ENCODE peak calls at places on chromosomes 13 and 19, in four cellular contexts. C is GM12878, J is K562, O is GM12891. E is an unnamed sample.

GRCh38 chr13:85283408-85283807 is 515.8 kb downstream of the SLITRK6 start:
- DNase-seq in O (no peak), C (no peak), J (no peak), E (no peak)

GRCh38 chr13:46207828-46208227 is 3.9 kb upstream of the LRRC63 start:
- DNase-seq in C (no peak), O (no peak), J (no peak), E (no peak)

GRCh38 chr19:50005428-50005827 is 19.7 kb downstream of the VRK3 start:
- DNase-seq in J (no peak), C (peak), O (no peak), E (no peak)

GRCh38 chr19:42683917-42684513 is 56.3 kb downstream of the PSG3 start:
- DNase-seq in J (peak), O (no peak), C (no peak), E (peak)

GRCh38 chr13:24672141-24673132 is 7.8 kb upstream of the ATP12A start:
- DNase-seq in O (no peak), J (no peak), C (no peak), E (no peak)

GRCh38 chr13:95038949-95039348 is 262.3 kb downstream of the ABCC4 start:
- DNase-seq in C (no peak), O (no peak), J (no peak), E (no peak)

GRCh38 chr13:26025771-26026170 is 26.0 kb downstream of the SHISA2 start:
- DNase-seq in O (no peak), J (no peak), C (no peak), E (no peak)

GRCh38 chr13:75650991-75651390 is 14.9 kb downstream of the LMO7 start:
- DNase-seq in C (no peak), O (no peak), J (no peak), E (no peak)

GRCh38 chr13:19634129-19634740 is 776 bp downstream of the MPHOSPH8 start:
- DNase-seq in C (no peak), O (no peak), J (no peak), E (no peak)

GRCh38 chr13:46556380-46556779 is 3.4 kb downstream of the LRCH1 start:
- DNase-seq in C (no peak), J (no peak), O (no peak), E (no peak)

GRCh38 chr13:25971499-25972145 is 80.2 kb downstream of the SHISA2 start:
- DNase-seq in O (no peak), C (no peak), J (no peak), E (no peak)

GRCh38 chr13:78603240-78603947 is at the start of gene POU4F1:
- DNase-seq in C (peak), O (peak), J (peak), E (peak)

GRCh38 chr19:2059422-2060201 is 8.6 kb upstream of the MKNK2 start:
- DNase-seq in J (no peak), C (no peak), O (no peak), E (no peak)

GRCh38 chr19:34253711-34254551 is 423 bp upstream of the GARRE1 start:
- DNase-seq in O (peak), C (no peak), J (no peak), E (no peak)
- TF ChIP-seq SPI1 in O (no peak), C (no peak), J (no peak), E (no peak)

DNA sequence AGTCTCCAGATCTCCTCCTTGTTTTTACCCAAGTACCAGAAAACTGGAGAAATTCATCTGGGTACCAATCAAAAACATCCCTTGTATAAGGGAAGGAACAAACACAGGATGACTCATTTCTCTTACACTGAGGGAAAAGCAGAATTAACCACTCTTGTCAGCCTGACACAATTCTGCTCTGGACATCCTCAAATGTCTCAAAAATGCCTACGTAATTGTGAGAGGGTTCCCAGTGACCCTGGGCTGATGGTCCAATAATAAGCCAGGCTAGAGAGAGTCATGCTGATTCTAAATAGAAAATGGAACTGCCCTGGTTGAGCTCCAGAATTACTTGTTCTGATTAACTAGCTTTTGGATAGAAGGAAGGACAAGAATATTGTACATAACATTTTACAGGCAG is 14.5 kb downstream of the ZNF708 start:
- DNase-seq in J (no peak), C (no peak), O (no peak), E (no peak)
- TF ChIP-seq POLR2AphosphoS5 in J (no peak), C (no peak), O (no peak), E (no peak)

GRCh38 chr19:4054471-4055208 is 12.1 kb downstream of the ZBTB7A start:
- DNase-seq in J (no peak), C (no peak), O (no peak), E (no peak)
- TF ChIP-seq SPI1 in J (no peak), C (no peak), O (no peak), E (no peak)

GRCh38 chr19:46925548-46925950 is 64.8 kb downstream of the ARHGAP35 start:
- DNase-seq in C (no peak), J (no peak), O (no peak), E (no peak)

GRCh38 chr19:46926201-46927071 is 65.6 kb downstream of the ARHGAP35 start:
- DNase-seq in C (no peak), O (no peak), J (no peak), E (no peak)

GRCh38 chr19:46922465-46922864 is 61.7 kb downstream of the ARHGAP35 start:
- DNase-seq in C (no peak), O (no peak), J (no peak), E (no peak)

GRCh38 chr19:46927106-46927505 is 66.3 kb downstream of the ARHGAP35 start:
- DNase-seq in O (no peak), J (no peak), C (no peak), E (no peak)

GRCh38 chr19:46924874-46925547 is 64.2 kb downstream of the ARHGAP35 start:
- DNase-seq in C (no peak), J (peak), O (peak), E (no peak)
- TF ChIP-seq POLR2AphosphoS5 in C (no peak), J (no peak), O (no peak), E (no peak)

DNA sequence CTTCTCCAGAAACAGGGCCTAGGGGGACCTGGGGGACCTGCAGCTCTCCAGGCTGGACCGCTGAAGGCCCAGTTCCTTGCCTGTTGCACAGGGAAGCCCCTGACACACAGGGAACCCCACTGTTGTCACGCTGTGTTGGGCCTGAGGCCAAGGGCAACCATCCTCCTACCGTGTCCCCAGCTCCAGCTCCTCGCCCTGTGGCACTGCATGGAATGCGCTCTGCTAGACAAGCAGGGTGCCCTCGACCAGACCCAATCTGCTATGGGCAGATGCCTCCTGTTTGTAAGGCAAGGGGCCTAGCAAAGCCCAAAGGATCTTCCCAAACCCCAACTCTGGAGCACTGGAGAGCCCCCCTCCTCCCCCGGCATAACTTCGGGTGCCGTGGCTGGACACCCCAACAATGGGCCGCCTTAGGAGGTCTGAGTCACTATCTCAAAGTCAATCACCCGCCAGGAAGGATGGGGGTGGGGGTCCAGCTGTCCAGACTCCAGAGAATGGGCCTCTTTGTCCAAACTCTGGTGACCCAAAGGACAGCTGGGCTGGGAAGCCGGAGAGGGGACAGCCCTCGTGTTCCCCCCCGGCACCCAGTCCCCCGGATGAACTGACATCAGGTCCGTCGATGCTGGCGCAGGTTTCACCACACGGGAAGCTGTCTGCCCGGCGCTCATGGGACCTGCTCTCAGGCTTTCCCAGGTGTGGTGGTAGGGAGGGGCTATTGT is 3.7 kb downstream of the BRSK1 start:
- DNase-seq in C (no peak), O (no peak), J (no peak), E (no peak)
- TF ChIP-seq SPI1 in C (no peak), O (no peak), J (no peak), E (no peak)

DNA sequence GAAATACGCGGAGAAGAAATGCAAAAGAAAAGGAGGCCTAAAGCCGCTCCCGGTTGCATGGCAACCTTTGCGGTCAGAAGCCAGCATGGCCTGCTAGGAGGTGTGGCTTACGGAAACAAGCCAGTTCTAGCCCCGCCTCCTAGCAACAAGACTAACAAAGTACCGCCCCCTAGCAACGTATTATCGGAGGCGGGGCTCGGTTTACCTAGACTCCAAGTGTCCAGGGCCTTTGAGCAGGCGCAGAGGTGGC is 438 bp upstream of the CYTH2 start:
- DNase-seq in C (no peak), O (no peak), J (no peak), E (no peak)
- TF ChIP-seq POLR2AphosphoS5 in C (no peak), O (no peak), J (no peak), E (no peak)

E was measured in HL-60.